ENCODE peak calls at places on chromosome 16, in eight cellular contexts. O, Z, X, E, D, A, Y and S are unnamed samples.
A peak's percentile ranks its signal among the peaks of the same experiment; 100 is the strongest.

GRCh38 chr16:88368036-88368435 is 14.7 kb upstream of the ZNF469 start:
- DNase-seq in Z (no peak), D (no peak), X (no peak), E (no peak), Y (peak; percentile 16), A (no peak), O (no peak), S (no peak)

GRCh38 chr16:16083421-16084156 is 134.2 kb downstream of the ABCC1 start:
- DNase-seq in A (peak; percentile 20), E (no peak), X (no peak), Z (no peak), D (peak; percentile 18), O (no peak), Y (no peak), S (no peak)

GRCh38 chr16:50279142-50279865 is 13.0 kb downstream of the ADCY7 start:
- DNase-seq in E (no peak), D (no peak), Y (peak; percentile 81), O (no peak), X (peak; percentile 80), Z (no peak), A (no peak), S (no peak)

GRCh38 chr16:71846443-71846842 is 667 bp downstream of the ATXN1L start:
- DNase-seq in E (no peak), D (no peak), Y (no peak), A (no peak), O (no peak), Z (peak; percentile 46), X (no peak), S (no peak)

GRCh38 chr16:700684-701584 is 4.7 kb downstream of the FBXL16 start:
- DNase-seq in Z (peak; percentile 75), E (no peak), X (no peak), A (no peak), Y (no peak), D (no peak), O (no peak), S (no peak)

GRCh38 chr16:84741351-84741791 is 41.6 kb downstream of the USP10 start:
- DNase-seq in Z (no peak), E (no peak), D (no peak), Y (no peak), O (peak; percentile 56), A (no peak), X (no peak), S (no peak)

GRCh38 chr16:73172621-73173312 is 124.8 kb upstream of the ZFHX3 start:
- DNase-seq in O (peak; percentile 99), E (no peak), A (peak; percentile 36), Y (peak; percentile 82), D (no peak), Z (peak; percentile 58), X (peak; percentile 66), S (peak; percentile 93)

GRCh38 chr16:84196727-84197486 is 6.0 kb downstream of the ADAD2 start:
- DNase-seq in O (no peak), D (no peak), E (no peak), Z (no peak), A (no peak), X (no peak), Y (no peak), S (no peak)

GRCh38 chr16:46916980-46917379 is 32.8 kb downstream of the GPT2 start:
- DNase-seq in O (no peak), D (peak; percentile 2), Y (no peak), X (no peak), E (no peak), Z (no peak), A (peak; percentile 25), S (no peak)

GRCh38 chr16:50683689-50684374 is 2.7 kb upstream of the SNX20 start:
- DNase-seq in Y (no peak), D (no peak), A (no peak), X (no peak), E (no peak), O (no peak), Z (no peak), S (no peak)

GRCh38 chr16:970766-971581 is at the start of gene LMF1:
- DNase-seq in E (no peak), Z (peak; percentile 96), D (peak; percentile 68), Y (peak; percentile 94), O (peak; percentile 57), X (peak; percentile 90), A (peak; percentile 90), S (peak; percentile 55)

GRCh38 chr16:48556913-48557351 is 53.0 kb downstream of the N4BP1 start:
- DNase-seq in E (no peak), A (no peak), Y (no peak), D (peak; percentile 24), O (no peak), X (no peak), Z (no peak), S (peak; percentile 58)

GRCh38 chr16:57169327-57169726 is 16.5 kb downstream of the PSME3IP1 start:
- DNase-seq in D (no peak), Z (no peak), Y (no peak), A (no peak), O (no peak), X (no peak), E (no peak), S (no peak)

GRCh38 chr16:84941916-84942315 is 69.4 kb downstream of the ZDHHC7 start:
- DNase-seq in D (no peak), X (no peak), Z (peak; percentile 49), Y (no peak), E (no peak), O (no peak), A (no peak), S (no peak)

GRCh38 chr16:50156590-50156989 is 3.5 kb downstream of the TENT4B start:
- DNase-seq in D (no peak), Y (no peak), A (no peak), X (no peak), O (no peak), E (no peak), Z (no peak), S (no peak)

GRCh38 chr16:354971-355441 is 2.5 kb upstream of the AXIN1 start:
- DNase-seq in Z (no peak), A (no peak), E (no peak), X (no peak), Y (no peak), D (no peak), O (no peak), S (no peak)

GRCh38 chr16:53882310-53882709 is 178.4 kb downstream of the FTO start:
- DNase-seq in A (no peak), Y (no peak), D (no peak), X (no peak), O (no peak), Z (no peak), E (no peak), S (no peak)

GRCh38 chr16:67241008-67241900 is 6.0 kb downstream of the FHOD1 start:
- DNase-seq in E (no peak), Y (peak; percentile 88), Z (peak; percentile 68), O (peak; percentile 36), D (no peak), X (peak; percentile 68), A (peak; percentile 76), S (peak; percentile 73)

GRCh38 chr16:65099607-65100006 is 22.3 kb downstream of the CDH11 start:
- DNase-seq in A (no peak), Y (no peak), E (no peak), D (no peak), O (no peak), Z (no peak), X (no peak), S (no peak)

GRCh38 chr16:65094009-65094408 is 27.9 kb downstream of the CDH11 start:
- DNase-seq in X (no peak), Z (no peak), D (no peak), A (no peak), E (no peak), Y (no peak), O (no peak), S (no peak)

GRCh38 chr16:65097296-65097695 is 24.6 kb downstream of the CDH11 start:
- DNase-seq in D (no peak), Y (no peak), A (no peak), Z (no peak), O (no peak), X (no peak), E (no peak), S (no peak)

GRCh38 chr16:65098916-65099315 is 22.9 kb downstream of the CDH11 start:
- DNase-seq in O (no peak), X (no peak), D (no peak), A (no peak), Y (no peak), Z (no peak), E (no peak), S (no peak)

DNA sequence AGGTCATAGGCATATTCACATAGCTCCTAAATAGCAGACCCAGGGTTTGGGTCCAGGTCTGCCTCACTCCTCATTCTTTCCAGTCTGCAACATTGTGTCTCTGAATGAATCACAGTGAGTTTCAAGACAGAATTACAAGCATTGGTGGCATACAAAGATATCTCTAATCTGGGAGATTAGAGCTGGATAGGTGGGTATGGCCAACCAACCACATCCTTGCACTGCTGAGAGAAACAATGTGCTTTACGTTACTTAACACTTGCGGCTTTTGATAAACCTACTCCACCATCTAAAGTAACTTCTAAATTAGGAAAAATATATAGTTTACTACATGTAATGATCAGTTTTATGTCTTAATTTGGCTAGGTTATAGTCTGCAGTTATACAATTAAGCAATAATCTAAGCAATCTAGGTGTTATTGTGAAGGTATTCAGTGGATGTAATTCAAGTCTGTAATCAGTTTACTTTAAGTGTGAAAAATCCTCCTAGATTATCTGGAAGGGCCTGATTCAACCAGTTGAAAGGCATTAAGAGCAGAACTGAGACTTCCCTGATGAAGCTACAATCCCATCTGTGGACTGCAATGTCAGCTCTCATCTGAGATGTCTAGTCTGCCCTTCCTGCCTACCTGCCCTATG is 26.7 kb downstream of the CDH11 start:
- DNase-seq in E (no peak), X (no peak), Y (no peak), Z (no peak), D (no peak), O (no peak), A (no peak), S (no peak)
- H3K4me3 ChIP-seq in E (no peak overlapping the region), X (no peak overlapping the region), Y (no peak overlapping the region), Z (no peak overlapping the region), D (no peak overlapping the region), O (no peak overlapping the region), A (no peak overlapping the region), S (no peak overlapping the region)

GRCh38 chr16:10039220-10040096 is 142.8 kb downstream of the GRIN2A start:
- DNase-seq in O (no peak), D (no peak), A (peak; percentile 8), X (no peak), E (no peak), Y (peak; percentile 37), Z (peak; percentile 35), S (no peak)
- H3K4me3 ChIP-seq in O (no peak overlapping the region), D (no peak overlapping the region), A (no peak overlapping the region), X (peak overlapping the region; percentile 34), E (no peak overlapping the region), Y (peak overlapping the region; percentile 23), Z (peak overlapping the region; percentile 17), S (no peak overlapping the region)

GRCh38 chr16:69469807-69470561 is 45.6 kb downstream of the CYB5B start:
- DNase-seq in Y (no peak), A (no peak), Z (no peak), X (no peak), D (no peak), O (no peak), E (no peak), S (no peak)
- H3K4me3 ChIP-seq in Y (no peak overlapping the region), A (no peak overlapping the region), Z (no peak overlapping the region), X (no peak overlapping the region), D (no peak overlapping the region), O (no peak overlapping the region), E (no peak overlapping the region), S (no peak overlapping the region)

DNA sequence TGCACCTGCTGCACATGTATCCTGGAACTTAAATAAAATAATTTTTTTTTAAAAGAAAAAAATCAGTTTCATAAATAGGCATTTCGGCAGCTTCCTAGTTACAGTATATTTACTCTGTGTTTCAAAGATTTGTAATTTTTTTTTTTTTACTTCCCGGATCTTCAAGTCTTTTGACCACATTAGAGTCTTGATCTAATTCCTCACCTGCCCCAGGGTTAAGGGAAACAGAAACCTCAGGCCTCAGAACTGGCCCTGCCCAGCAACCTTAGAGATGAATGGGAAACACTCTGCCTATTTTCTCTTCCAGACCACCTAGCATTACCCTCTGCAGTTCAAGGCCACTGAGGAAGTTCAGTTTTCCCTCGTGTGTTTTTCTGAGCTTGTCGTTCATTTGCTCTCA is 304.0 kb downstream of the MAF start:
- DNase-seq in Y (no peak), X (no peak), E (no peak), A (no peak), O (no peak), D (no peak), Z (no peak), S (no peak)
- H3K4me3 ChIP-seq in Y (no peak overlapping the region), X (no peak overlapping the region), E (no peak overlapping the region), A (no peak overlapping the region), O (no peak overlapping the region), D (no peak overlapping the region), Z (no peak overlapping the region), S (no peak overlapping the region)